ENCODE peak calls at places on chromosomes 3 and 15, in four cellular contexts. K is HepG2, Q is A549, O is K562. G is an unnamed sample.

GRCh38 chr15:75182187-75183131 is 19.2 kb upstream of the C15orf39 start:
- DNase-seq in Q (no peak), K (peak; percentile 90), O (no peak), G (peak; percentile 36)

GRCh38 chr3:46461971-46462910 is 2.5 kb downstream of the LTF start:
- DNase-seq in O (peak; percentile 14), K (no peak), Q (no peak), G (no peak)

GRCh38 chr3:53109822-53110771 is 20.1 kb downstream of the RFT1 start:
- DNase-seq in Q (peak; percentile 63), O (peak; percentile 68), K (peak; percentile 74), G (peak; percentile 70)

GRCh38 chr3:42652611-42653302 is 740 bp upstream of the ZBTB47 start:
- DNase-seq in O (peak; percentile 86), Q (peak; percentile 70), K (peak; percentile 29), G (no peak)

GRCh38 chr3:195270350-195271115 is 426 bp downstream of the XXYLT1 start:
- DNase-seq in Q (peak; percentile 70), K (peak; percentile 45), O (peak; percentile 81), G (peak; percentile 74)

GRCh38 chr3:6452974-6453373 is 407.9 kb upstream of the GRM7 start:
- DNase-seq in K (no peak), O (no peak), Q (no peak), G (no peak)

GRCh38 chr3:172112348-172113123 is 73.2 kb downstream of the FNDC3B start:
- DNase-seq in O (no peak), K (no peak), Q (no peak), G (no peak)

GRCh38 chr3:190686011-190686410 is 172.1 kb downstream of the IL1RAP start:
- DNase-seq in Q (no peak), O (no peak), K (no peak), G (no peak)

GRCh38 chr15:45225506-45226273 is 26.3 kb upstream of the SLC28A2 start:
- DNase-seq in K (peak; percentile 16), Q (no peak), O (peak; percentile 79), G (peak; percentile 30)

GRCh38 chr15:36501063-36501678 is 78.3 kb upstream of the CDIN1 start:
- DNase-seq in Q (peak; percentile 78), O (peak; percentile 72), K (peak; percentile 74), G (peak; percentile 14)

GRCh38 chr15:47351501-47351900 is 365.8 kb upstream of the SEMA6D start:
- DNase-seq in O (no peak), K (no peak), Q (no peak), G (no peak)

GRCh38 chr15:64502537-64502936 is 42.2 kb downstream of the ZNF609 start:
- DNase-seq in O (no peak), Q (no peak), K (no peak), G (no peak)

GRCh38 chr15:93028111-93028631 is 60.8 kb downstream of the RGMA start:
- DNase-seq in O (no peak), Q (no peak), K (no peak), G (no peak)

GRCh38 chr3:14208977-14209394 is 30.4 kb downstream of the LSM3 start:
- DNase-seq in Q (no peak), K (no peak), O (no peak), G (no peak)

GRCh38 chr15:38238311-38238710 is 14.3 kb upstream of the SPRED1 start:
- DNase-seq in Q (no peak), K (no peak), O (no peak), G (no peak)

GRCh38 chr3:37456791-37457190 is 282.4 kb upstream of the LRRFIP2 start:
- DNase-seq in Q (no peak), O (no peak), K (no peak), G (no peak)

GRCh38 chr15:39976291-39977274 is 42.7 kb downstream of the EIF2AK4 start:
- DNase-seq in K (peak; percentile 21), Q (no peak), O (no peak), G (peak; percentile 60)

GRCh38 chr3:73885862-73886261 is 261.1 kb upstream of the PDZRN3 start:
- DNase-seq in Q (no peak), O (no peak), K (no peak), G (no peak)

GRCh38 chr3:157572559-157573270 is 69.5 kb upstream of the VEPH1 start:
- DNase-seq in O (peak; percentile 71), Q (peak; percentile 57), K (peak; percentile 34), G (peak; percentile 42)

GRCh38 chr15:63166219-63166618 is 8.9 kb upstream of the RPS27L start:
- DNase-seq in O (peak; percentile 60), Q (peak; percentile 36), K (no peak), G (no peak)

GRCh38 chr3:100032262-100032661 is 82.0 kb downstream of the FILIP1L start:
- DNase-seq in Q (peak; percentile 11), K (no peak), O (no peak), G (no peak)

GRCh38 chr3:16067837-16068471 is 106.5 kb upstream of the GALNT15 start:
- DNase-seq in K (no peak), Q (peak; percentile 48), O (no peak), G (no peak)

GRCh38 chr3:37123292-37123691 is 51.1 kb downstream of the LRRFIP2 start:
- DNase-seq in O (no peak), Q (no peak), K (no peak), G (no peak)

GRCh38 chr3:69058180-69058946 is 6.2 kb upstream of the TMF1 start:
- DNase-seq in O (no peak), K (no peak), Q (no peak), G (no peak)

GRCh38 chr15:85142324-85142723 is 160.7 kb downstream of the PDE8A start:
- DNase-seq in K (no peak), O (no peak), Q (peak; percentile 35), G (no peak)
- TF ChIP-seq USF2 in K (no peak), O (no peak), Q (no peak), G (no peak)

GRCh38 chr3:29486087-29486486 is 205.2 kb downstream of the RBMS3 start:
- DNase-seq in Q (peak; percentile 87), K (no peak), O (no peak), G (no peak)
- TF ChIP-seq MAX in Q (peak; percentile 53), K (no peak), O (no peak), G (no peak)

DNA sequence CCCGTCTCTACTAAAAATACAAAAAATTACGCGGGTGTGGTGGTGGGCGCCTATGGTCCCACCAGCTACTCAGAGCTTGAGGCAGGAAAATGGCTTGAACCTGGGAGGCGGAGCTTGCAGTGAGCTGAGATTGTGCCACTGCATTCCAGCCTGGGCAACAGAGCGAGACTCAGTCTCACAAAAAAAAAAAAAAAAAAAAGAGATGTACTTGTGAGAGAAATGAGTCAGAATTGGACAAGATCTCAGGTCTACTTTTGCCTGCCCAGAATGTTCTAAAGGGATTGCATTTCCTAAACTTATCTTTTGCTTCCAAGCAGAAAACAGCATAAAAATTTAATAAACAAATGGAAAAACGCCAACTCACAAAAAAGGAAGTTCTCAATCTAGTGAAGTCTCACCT is 167.5 kb downstream of the NR2F2 start:
- DNase-seq in Q (no peak), K (no peak), O (no peak), G (no peak)
- TF ChIP-seq NR3C1 in Q (no peak), K (no peak), O (no peak), G (no peak)

GRCh38 chr15:73996939-73997338 is 2.4 kb downstream of the PML start:
- DNase-seq in K (no peak), O (peak; percentile 28), Q (no peak), G (no peak)
- TF ChIP-seq USF2 in K (no peak), O (no peak), Q (no peak), G (no peak)

DNA sequence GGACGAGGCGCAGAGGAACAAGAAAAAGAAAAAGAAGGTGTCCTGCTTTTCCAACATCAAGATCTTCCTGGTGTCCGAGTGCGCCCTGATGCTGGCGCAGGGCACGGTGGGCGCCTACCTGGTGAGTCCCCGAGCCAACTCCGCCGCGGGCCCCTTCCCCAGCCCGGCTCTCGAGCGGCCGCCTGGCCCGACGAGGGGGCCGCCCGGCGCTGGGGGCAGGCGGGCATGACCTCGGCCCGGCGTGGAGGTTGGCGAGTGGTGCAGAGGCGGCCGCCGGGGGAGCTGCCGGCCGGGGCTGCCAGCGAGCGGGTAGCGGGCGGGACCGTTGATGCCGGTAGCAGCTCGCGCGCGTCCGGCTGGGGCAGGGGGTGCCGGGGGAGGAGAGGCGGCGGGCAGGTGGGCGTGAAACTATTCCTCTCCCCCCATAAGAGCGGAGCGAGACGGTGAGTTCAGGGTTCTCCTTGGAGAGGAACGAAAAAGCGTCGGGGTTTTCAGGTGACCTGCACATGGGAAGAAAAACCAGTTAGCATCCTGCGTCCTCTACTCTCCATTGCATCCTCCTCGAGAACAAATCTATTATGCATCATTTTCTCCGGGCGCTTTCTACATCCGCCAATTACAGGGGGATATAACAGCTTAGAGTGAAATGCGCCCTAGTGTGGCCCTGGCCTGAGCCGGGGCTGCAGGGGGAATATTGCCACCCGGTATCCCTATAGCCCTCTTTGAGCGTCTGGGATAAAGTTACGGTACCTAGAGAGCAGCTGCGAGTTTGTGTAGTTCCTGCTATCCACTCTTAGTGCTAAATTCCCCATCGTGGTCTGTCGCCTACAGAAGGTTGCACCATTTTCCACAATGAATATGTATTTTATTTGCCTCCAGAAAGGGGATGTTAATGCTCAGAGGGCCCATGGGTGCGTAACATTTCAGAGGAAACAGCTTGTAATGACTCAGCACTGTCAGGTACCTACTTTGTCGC is 748 bp downstream of the SLCO3A1 start:
- DNase-seq in K (no peak), Q (peak; percentile 48), O (no peak), G (peak; percentile 53)
- TF ChIP-seq MAX in K (no peak), Q (no peak), O (no peak), G (no peak)

DNA sequence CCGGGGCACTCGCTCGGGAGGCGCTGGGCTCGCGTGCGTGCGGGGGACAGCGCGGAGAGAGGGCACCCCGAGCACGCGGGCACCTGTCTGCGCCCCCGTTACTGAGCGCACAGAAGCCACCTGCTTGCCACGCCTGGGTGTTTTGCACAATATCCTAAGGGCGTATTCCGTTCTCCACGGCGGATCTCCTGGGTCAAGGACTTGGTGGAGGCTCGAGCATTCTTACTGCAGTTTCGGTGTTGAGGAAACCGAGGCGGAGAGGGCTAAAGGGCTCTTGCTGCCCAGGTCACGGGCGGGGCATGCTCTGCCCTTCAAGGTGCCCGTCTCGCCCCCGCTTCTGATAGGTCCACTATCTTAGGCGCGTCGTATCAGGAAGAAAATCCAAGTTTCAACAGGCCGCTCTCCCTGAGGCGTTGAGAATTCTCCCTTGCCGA is 526 bp downstream of the GPD1L start:
- DNase-seq in Q (peak; percentile 42), K (no peak), O (no peak), G (peak; percentile 14)
- TF ChIP-seq NR3C1 in Q (no peak), K (no peak), O (no peak), G (no peak)

DNA sequence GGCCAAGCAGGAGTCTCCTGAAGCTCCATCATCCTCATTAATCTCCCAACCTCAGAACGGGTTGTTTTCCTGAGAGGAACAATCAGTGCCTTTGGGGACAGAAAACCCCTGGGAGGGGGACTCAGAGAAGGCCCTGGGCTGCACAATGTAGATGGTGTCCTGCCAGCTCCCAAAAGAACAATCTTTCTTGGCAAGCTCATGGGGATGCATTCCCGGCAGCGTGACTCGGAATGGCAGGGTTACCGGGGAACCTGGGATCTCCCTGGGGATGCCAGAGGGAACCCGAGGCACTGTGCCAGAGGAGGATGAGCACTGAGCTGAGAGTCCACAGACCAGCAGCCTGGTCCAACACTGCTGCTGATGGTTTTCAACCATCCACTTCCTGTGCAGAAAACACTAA is 72.1 kb upstream of the ATP2B2 start:
- DNase-seq in Q (no peak), O (no peak), K (no peak), G (no peak)
- TF ChIP-seq USF2 in Q (no peak), O (no peak), K (no peak), G (no peak)

GRCh38 chr3:64616953-64617352 is 70.8 kb downstream of the ADAMTS9 start:
- DNase-seq in K (no peak), O (no peak), Q (no peak), G (no peak)

GRCh38 chr3:64617610-64618009 is 70.2 kb downstream of the ADAMTS9 start:
- DNase-seq in K (no peak), O (no peak), Q (no peak), G (no peak)

GRCh38 chr3:64612082-64612860 is 75.5 kb downstream of the ADAMTS9 start:
- DNase-seq in K (no peak), O (no peak), Q (no peak), G (no peak)

GRCh38 chr3:64612916-64613526 is 74.8 kb downstream of the ADAMTS9 start:
- DNase-seq in O (no peak), Q (no peak), K (no peak), G (no peak)
- TF ChIP-seq MAX in O (no peak), Q (no peak), K (no peak), G (no peak)

G was measured in WTC11.